ENCODE peak calls at places on chromosomes 5 and 9, in nine cellular contexts. P, O, Z, N, V, X, E, H and Q are unnamed samples.

GRCh38 chr9:135743546-135744332 is 41.8 kb downstream of the KCNT1 start:
- DNase-seq in P (no peak), O (no peak), Z (no peak), N (no peak), V (no peak), X (no peak), E (peak), H (no peak), Q (no peak)

GRCh38 chr5:13188393-13188792 is 756.1 kb downstream of the DNAH5 start:
- DNase-seq in P (no peak), O (peak), Z (no peak), N (no peak), V (no peak), X (no peak), E (no peak), H (no peak), Q (peak)

GRCh38 chr5:168532471-168532870 is 3.4 kb downstream of the FBLL1 start:
- DNase-seq in P (no peak), O (no peak), Z (no peak), N (no peak), V (no peak), X (no peak), E (no peak), H (no peak), Q (no peak)

GRCh38 chr5:88190106-88190834 is 78.4 kb downstream of the TMEM161B start:
- DNase-seq in P (no peak), O (no peak), Z (no peak), N (no peak), V (no peak), X (no peak), E (no peak), H (no peak), Q (no peak)

GRCh38 chr9:136107155-136107952 is 11.3 kb downstream of the TMEM250 start:
- DNase-seq in P (no peak), O (no peak), Z (no peak), N (no peak), V (peak), X (peak), E (no peak), H (peak), Q (no peak)

GRCh38 chr9:2816476-2817141 is 27.3 kb downstream of the PUM3 start:
- DNase-seq in P (no peak), O (peak), Z (no peak), N (no peak), V (no peak), X (no peak), E (no peak), H (peak), Q (no peak)

GRCh38 chr5:95697781-95698681 is 15.2 kb upstream of the SPATA9 start:
- DNase-seq in P (no peak), O (no peak), Z (no peak), N (no peak), V (no peak), X (no peak), E (no peak), H (no peak), Q (peak)

GRCh38 chr9:94952553-94953373 is 226.3 kb downstream of the AOPEP start:
- DNase-seq in P (no peak), O (no peak), Z (no peak), N (no peak), V (peak), X (no peak), E (no peak), H (no peak), Q (peak)

GRCh38 chr5:149019562-149020140 is 43.2 kb downstream of the SH3TC2 start:
- DNase-seq in P (no peak), O (no peak), Z (no peak), N (no peak), V (no peak), X (no peak), E (no peak), H (no peak), Q (no peak)

GRCh38 chr5:132389453-132390286 is 20.2 kb downstream of the SLC22A5 start:
- DNase-seq in P (peak), O (peak), Z (no peak), N (peak), V (peak), X (no peak), E (no peak), H (peak), Q (no peak)